ENCODE peak calls at places on chromosomes 13 and 19, in seven cellular contexts. M, F, Q, E, H, L and S are unnamed samples.

GRCh38 chr13:40486518-40487163 is 179.8 kb downstream of the FOXO1 start:
- DNase-seq in M (no peak), F (no peak), H (no peak), L (no peak), E (no peak), Q (no peak), S (no peak)

GRCh38 chr13:20497376-20497775 is 28.3 kb downstream of the CRYL1 start:
- DNase-seq in Q (no peak), E (no peak), H (no peak), M (no peak), F (no peak), L (no peak), S (no peak)

GRCh38 chr13:34065915-34066314 is 248.0 kb downstream of the RFC3 start:
- DNase-seq in Q (no peak), E (no peak), L (no peak), H (no peak), M (no peak), F (no peak), S (no peak)

GRCh38 chr13:97189943-97190342 is 32.2 kb upstream of the MBNL2 start:
- DNase-seq in E (no peak), Q (no peak), M (no peak), H (no peak), L (no peak), F (no peak), S (no peak)

GRCh38 chr13:111201304-111201940 is 86.3 kb downstream of the ARHGEF7 start:
- DNase-seq in Q (no peak), L (no peak), M (no peak), F (no peak), H (no peak), E (no peak), S (no peak)

GRCh38 chr13:77034883-77035282 is 7.9 kb upstream of the FBXL3 start:
- DNase-seq in M (no peak), E (no peak), F (peak), Q (no peak), H (no peak), L (no peak), S (no peak)

GRCh38 chr13:27496006-27496405 is 45.6 kb upstream of the MTIF3 start:
- DNase-seq in L (no peak), M (no peak), H (no peak), F (no peak), E (no peak), Q (no peak), S (no peak)

GRCh38 chr13:35723061-35723461 is 246.6 kb upstream of the MAB21L1 start:
- DNase-seq in H (no peak), F (peak), Q (no peak), M (no peak), E (no peak), L (no peak), S (no peak)

GRCh38 chr19:12777217-12778019 is 2.1 kb upstream of the HOOK2 start:
- DNase-seq in H (peak), F (peak), M (peak), Q (no peak), L (peak), E (peak), S (peak)

GRCh38 chr13:41025518-41025917 is 6.4 kb upstream of the ELF1 start:
- DNase-seq in F (no peak), H (no peak), Q (no peak), L (no peak), E (no peak), M (no peak), S (no peak)

GRCh38 chr13:48567521-48568331 is 34.8 kb upstream of the RCBTB2 start:
- DNase-seq in F (peak), H (no peak), L (peak), M (no peak), Q (no peak), E (no peak), S (no peak)

GRCh38 chr13:43985437-43986051 is 105.8 kb downstream of the LACC1 start:
- DNase-seq in L (no peak), F (no peak), M (no peak), Q (no peak), E (no peak), H (no peak), S (no peak)

GRCh38 chr13:24271611-24272451 is 37.5 kb upstream of the C1QTNF9 start:
- DNase-seq in F (peak), Q (no peak), L (peak), M (peak), H (no peak), E (no peak), S (peak)

GRCh38 chr19:39645800-39646411 is 9.8 kb upstream of the LGALS16 start:
- DNase-seq in H (peak), Q (no peak), L (no peak), M (no peak), F (peak), E (peak), S (no peak)

GRCh38 chr19:28377077-28377476 is 835.9 kb downstream of the UQCRFS1 start:
- DNase-seq in H (no peak), E (no peak), Q (no peak), M (no peak), F (no peak), L (no peak), S (no peak)

GRCh38 chr13:102707465-102707864 is 12.6 kb upstream of the METTL21C start:
- DNase-seq in H (no peak), Q (no peak), L (no peak), M (no peak), E (no peak), F (peak), S (no peak)

GRCh38 chr19:33938821-33939220 is 142.2 kb downstream of the KCTD15 start:
- DNase-seq in F (no peak), H (no peak), E (no peak), M (no peak), Q (no peak), L (peak), S (no peak)

GRCh38 chr13:94548382-94549240 is 47.3 kb downstream of the TGDS start:
- DNase-seq in F (peak), Q (no peak), L (peak), E (peak), M (peak), H (no peak), S (peak)

GRCh38 chr13:108812165-108812564 is 182.8 kb downstream of the MYO16 start:
- DNase-seq in F (no peak), E (no peak), H (no peak), M (no peak), L (no peak), Q (no peak), S (no peak)

GRCh38 chr13:97435794-97436193 is 1.8 kb downstream of the RAP2A start:
- DNase-seq in L (no peak), H (no peak), E (no peak), M (no peak), F (no peak), Q (no peak), S (no peak)

GRCh38 chr19:3618811-3619630 is 7.6 kb downstream of the CACTIN start:
- DNase-seq in M (no peak), H (no peak), F (no peak), L (no peak), E (no peak), Q (no peak), S (no peak)
- TF ChIP-seq CTCF in M (peak), H (no peak), F (no peak), L (no peak), E (no peak), Q (no peak), S (no peak)

GRCh38 chr13:98947925-98948324 is 29.9 kb downstream of the DOCK9 start:
- DNase-seq in E (no peak), F (no peak), L (no peak), Q (no peak), M (no peak), H (no peak), S (no peak)
- TF ChIP-seq CTCF in E (no peak), F (no peak), L (no peak), Q (no peak), M (no peak), H (no peak), S (no peak)

GRCh38 chr19:10372698-10373097 is 7.7 kb downstream of the TYK2 start:
- DNase-seq in H (no peak), Q (no peak), M (no peak), E (no peak), L (no peak), F (no peak), S (no peak)
- TF ChIP-seq CTCF in H (no peak), Q (no peak), M (no peak), E (no peak), L (no peak), F (no peak), S (no peak)

GRCh38 chr19:16836115-16836905 is 7.1 kb downstream of the SIN3B start:
- DNase-seq in F (no peak), Q (no peak), H (no peak), L (no peak), E (no peak), M (peak), S (peak)
- TF ChIP-seq CTCF in F (peak), Q (no peak), H (no peak), L (no peak), E (no peak), M (no peak), S (peak)

GRCh38 chr13:91313103-91313502 is 34.4 kb upstream of the MIR17HG start:
- DNase-seq in F (peak), E (peak), H (no peak), M (no peak), L (no peak), Q (no peak), S (no peak)
- TF ChIP-seq CTCF in F (peak), E (no peak), H (peak), M (peak), L (peak), Q (peak), S (peak)